ENCODE peak calls at places on chromosomes 12 and 14, in ten cellular contexts. M is left ventricle myocardium inferior, L is K562, R is right lobe of liver, X is ovary, U is BE2C, N is A549, F is mammary epithelial cell, W is adipocyte, P is AG04450. Y is an unnamed sample.

GRCh38 chr14:73997108-73997943 is 21.8 kb downstream of the ENTPD5 start:
- DNase-seq in P (no peak), L (no peak), U (no peak), F (no peak), M (no peak), W (no peak), X (no peak), R (no peak), N (no peak), Y (no peak)

GRCh38 chr14:59511916-59512530 is 27.7 kb downstream of the JKAMP start:
- DNase-seq in X (no peak), N (peak; percentile 9), M (no peak), L (no peak), P (no peak), R (no peak), W (no peak), U (peak; percentile 41), F (no peak), Y (peak; percentile 57)

GRCh38 chr12:58139894-58140293 is 198.5 kb downstream of the ATP23 start:
- DNase-seq in N (no peak), W (no peak), X (no peak), P (no peak), R (no peak), M (no peak), U (no peak), L (no peak), F (no peak), Y (no peak)

GRCh38 chr12:44876554-44877275 is 600 bp upstream of the NELL2 start:
- DNase-seq in F (peak; percentile 29), M (no peak), W (peak; percentile 47), N (peak; percentile 33), U (peak; percentile 27), P (no peak), X (no peak), L (peak; percentile 23), R (no peak), Y (peak; percentile 85)

GRCh38 chr12:100267603-100268281 is 765 bp downstream of the SCYL2 start:
- DNase-seq in N (no peak), P (no peak), L (peak; percentile 12), X (no peak), R (peak; percentile 62), M (no peak), W (peak; percentile 68), U (no peak), F (peak; percentile 42), Y (peak; percentile 25)

GRCh38 chr14:70894868-70895267 is 12.4 kb upstream of the PCNX1 start:
- DNase-seq in F (peak; percentile 43), W (peak; percentile 66), R (no peak), U (no peak), L (no peak), M (no peak), X (no peak), N (no peak), P (no peak), Y (no peak)

GRCh38 chr14:39251547-39251946 is 17.8 kb downstream of the MIA2 start:
- DNase-seq in X (no peak), W (no peak), U (no peak), P (no peak), F (no peak), L (no peak), N (no peak), R (no peak), M (no peak), Y (no peak)

GRCh38 chr12:105067511-105068031 is 16.7 kb downstream of the ALDH1L2 start:
- DNase-seq in L (no peak), R (no peak), M (no peak), U (no peak), N (no peak), X (no peak), P (peak; percentile 71), F (no peak), W (peak; percentile 46), Y (no peak)

GRCh38 chr12:113142886-113143329 is 6.6 kb upstream of the CFAP73 start:
- DNase-seq in L (no peak), R (no peak), N (no peak), U (no peak), W (no peak), P (no peak), M (no peak), X (no peak), F (no peak), Y (no peak)

GRCh38 chr14:77738559-77739250 is 22.3 kb downstream of the SNW1 start:
- DNase-seq in X (peak; percentile 42), M (no peak), N (no peak), R (no peak), L (no peak), P (no peak), F (no peak), W (no peak), U (no peak), Y (no peak)

GRCh38 chr14:35576260-35576659 is 42.3 kb downstream of the INSM2 start:
- DNase-seq in R (no peak), U (peak; percentile 23), N (no peak), L (no peak), M (no peak), P (no peak), W (peak; percentile 0), X (no peak), F (no peak), Y (peak; percentile 62)

GRCh38 chr12:42798811-42799438 is 209.4 kb upstream of the PRICKLE1 start:
- DNase-seq in R (no peak), W (peak; percentile 62), U (no peak), P (peak; percentile 30), X (no peak), F (peak; percentile 20), L (no peak), M (no peak), N (no peak), Y (no peak)

GRCh38 chr12:51368640-51369517 is 22.3 kb downstream of the GALNT6 start:
- DNase-seq in L (peak; percentile 81), U (peak; percentile 46), W (no peak), R (no peak), X (no peak), F (peak; percentile 29), N (no peak), P (no peak), M (no peak), Y (peak; percentile 48)

GRCh38 chr12:89083491-89083890 is 268.8 kb downstream of the DUSP6 start:
- DNase-seq in N (no peak), X (no peak), L (no peak), W (no peak), U (no peak), R (no peak), M (no peak), P (no peak), F (no peak), Y (no peak)

GRCh38 chr14:45199246-45199645 is 53.8 kb downstream of the MIS18BP1 start:
- DNase-seq in F (peak; percentile 38), R (no peak), N (no peak), U (no peak), W (peak; percentile 55), L (no peak), P (no peak), X (no peak), M (no peak), Y (no peak)

GRCh38 chr14:49550284-49551184 is 35.6 kb downstream of the RPS29 start:
- DNase-seq in U (no peak), M (no peak), L (no peak), F (peak; percentile 21), N (peak; percentile 28), W (peak; percentile 25), X (no peak), R (no peak), P (no peak), Y (no peak)

GRCh38 chr14:105019861-105020814 is 745 bp downstream of the CDCA4 start:
- DNase-seq in L (no peak), U (peak; percentile 51), F (no peak), N (peak; percentile 53), X (peak; percentile 67), P (no peak), W (peak; percentile 77), R (no peak), M (no peak), Y (no peak)

DNA sequence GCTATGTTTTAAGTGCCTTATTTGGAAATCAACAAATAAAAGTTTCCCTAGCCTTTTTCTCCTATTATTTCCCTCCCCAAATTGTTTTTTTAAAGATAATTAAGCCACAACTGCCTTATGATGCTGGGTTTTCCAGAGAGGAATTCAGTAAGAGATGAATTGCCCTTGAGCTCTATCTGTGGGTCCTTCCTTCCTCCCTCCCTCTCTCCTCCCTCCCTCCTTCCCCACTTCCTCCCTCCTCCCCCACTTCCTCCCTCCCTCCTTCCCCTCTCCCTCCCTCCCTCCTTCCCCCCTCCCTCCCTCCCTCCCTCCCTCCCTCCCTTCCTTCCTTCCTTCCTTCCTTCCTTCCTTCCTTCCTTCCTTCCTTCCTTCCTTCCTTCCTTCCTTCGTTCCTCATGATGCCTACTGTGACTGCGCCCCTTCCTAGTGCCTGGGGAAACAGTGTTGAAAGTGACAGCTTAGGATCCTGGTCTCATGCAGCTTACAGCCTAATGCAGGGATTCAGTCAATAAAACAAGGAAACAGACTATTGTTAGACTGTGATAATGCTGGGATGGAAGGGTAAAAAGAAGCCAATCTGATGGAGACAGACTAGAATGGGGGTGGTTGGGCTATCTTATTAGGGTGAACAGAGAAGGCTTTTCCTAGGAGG is 1417.1 kb downstream of the AACS start:
- DNase-seq in F (no peak), U (no peak), M (no peak), W (no peak), N (no peak), R (no peak), X (no peak), P (no peak), L (no peak), Y (no peak)
- H3K9me3 ChIP-seq in F (peaks cover 9% of the 10 kb centered on the region), U (no peaks in the 10 kb centered on the region), M (no peaks in the 10 kb centered on the region), W (peaks cover 1% of the 10 kb centered on the region), N (no peaks in the 10 kb centered on the region), R (no peaks in the 10 kb centered on the region), X (no peaks in the 10 kb centered on the region), P (peaks cover 40% of the 10 kb centered on the region), L (no peaks in the 10 kb centered on the region), Y (no peaks in the 10 kb centered on the region)

GRCh38 chr14:31777312-31777711 is 216.1 kb downstream of the NUBPL start:
- DNase-seq in W (no peak), L (no peak), R (no peak), X (no peak), U (no peak), N (no peak), M (no peak), F (no peak), P (no peak), Y (no peak)
- H3K9me3 ChIP-seq in W (peaks cover 14% of the 10 kb centered on the region), L (no peaks in the 10 kb centered on the region), R (no peaks in the 10 kb centered on the region), X (no peaks in the 10 kb centered on the region), U (no peaks in the 10 kb centered on the region), N (peaks cover 8% of the 10 kb centered on the region), M (peaks cover 16% of the 10 kb centered on the region), F (peaks cover 5% of the 10 kb centered on the region), P (peaks cover 5% of the 10 kb centered on the region), Y (peaks cover 6% of the 10 kb centered on the region)

DNA sequence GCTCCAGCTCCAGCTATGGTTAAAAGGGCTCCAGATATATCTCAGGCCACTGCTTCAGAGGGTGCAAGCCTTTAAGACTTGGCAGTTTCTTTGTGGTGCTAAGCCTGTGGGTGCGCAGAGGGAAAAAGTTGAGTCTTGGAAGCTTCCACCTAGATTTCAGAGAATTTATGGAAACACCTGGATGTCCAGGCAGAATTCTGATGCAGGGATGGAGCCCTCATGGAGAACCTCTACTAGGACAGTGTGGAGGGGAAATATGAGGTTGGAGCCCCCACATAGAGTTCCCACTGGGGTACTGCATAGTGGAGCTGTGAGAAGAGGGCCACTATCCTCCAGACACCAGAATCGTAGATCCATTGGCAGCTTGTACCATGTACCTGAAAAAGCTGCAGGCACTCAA is 69.9 kb downstream of the SDR9C7 start:
- DNase-seq in P (no peak), X (no peak), L (no peak), F (no peak), W (no peak), N (no peak), M (no peak), R (no peak), U (no peak), Y (no peak)
- H3K9me3 ChIP-seq in P (peaks cover 13% of the 10 kb centered on the region), X (peaks cover 10% of the 10 kb centered on the region), L (peaks cover 17% of the 10 kb centered on the region), F (peaks cover 37% of the 10 kb centered on the region), W (peaks cover 58% of the 10 kb centered on the region), N (peaks cover 58% of the 10 kb centered on the region), M (peaks cover 79% of the 10 kb centered on the region), R (no peaks in the 10 kb centered on the region), U (no peaks in the 10 kb centered on the region), Y (peaks cover 33% of the 10 kb centered on the region)

GRCh38 chr12:34406228-34406995 is 384.1 kb downstream of the ALG10 start:
- DNase-seq in L (peak; percentile 1), F (no peak), W (no peak), X (peak; percentile 6), R (peak; percentile 21), N (no peak), M (peak; percentile 3), P (no peak), U (peak; percentile 1), Y (peak; percentile 0)
- H3K9me3 ChIP-seq in L (no peaks in the 10 kb centered on the region), F (peaks cover 42% of the 10 kb centered on the region), W (peaks cover 48% of the 10 kb centered on the region), X (peaks cover 9% of the 10 kb centered on the region), R (no peaks in the 10 kb centered on the region), N (peaks cover 17% of the 10 kb centered on the region), M (peaks cover 99% of the 10 kb centered on the region), P (peaks cover 58% of the 10 kb centered on the region), U (no peaks in the 10 kb centered on the region), Y (peaks cover 9% of the 10 kb centered on the region)

Y was measured in WERI-Rb-1.